ENCODE peak calls at places on chromosomes 5 and 9, in six cellular contexts. M, O, D, U, E and G are unnamed samples.
A peak's percentile ranks its signal among the peaks of the same experiment; 100 is the strongest.

GRCh38 chr9:137194909-137195308 is 5.6 kb downstream of the TPRN start:
- DNase-seq in M (no peak), O (no peak), D (no peak), U (peak; percentile 79), E (peak; percentile 92), G (peak; percentile 84)

GRCh38 chr5:117100156-117100555 is 525.5 kb upstream of the SEMA6A start:
- DNase-seq in M (no peak), O (no peak), D (no peak), U (no peak), E (no peak), G (no peak)

GRCh38 chr5:171806976-171807823 is 21.6 kb downstream of the SMIM23 start:
- DNase-seq in M (peak; percentile 42), O (no peak), D (no peak), U (no peak), E (no peak), G (no peak)

GRCh38 chr9:126591083-126591482 is 22.6 kb upstream of the LMX1B start:
- DNase-seq in M (peak; percentile 4), O (no peak), D (no peak), U (no peak), E (no peak), G (no peak)

GRCh38 chr5:174493536-174493935 is 230.8 kb upstream of the MSX2 start:
- DNase-seq in M (no peak), O (no peak), D (no peak), U (no peak), E (no peak), G (no peak)

GRCh38 chr5:154985126-154985525 is 28.4 kb upstream of the KIF4B start:
- DNase-seq in M (no peak), O (no peak), D (no peak), U (no peak), E (no peak), G (no peak)

GRCh38 chr5:6407547-6408259 is 29.4 kb upstream of the MED10 start:
- DNase-seq in M (no peak), O (no peak), D (no peak), U (no peak), E (no peak), G (no peak)

GRCh38 chr9:122030357-122030756 is 62.8 kb downstream of the TTLL11 start:
- DNase-seq in M (no peak), O (no peak), D (no peak), U (no peak), E (no peak), G (no peak)

GRCh38 chr5:20972419-20972925 is 984.5 kb upstream of the CDH18 start:
- DNase-seq in M (peak; percentile 1), O (peak; percentile 44), D (peak; percentile 54), U (no peak), E (no peak), G (peak; percentile 24)

GRCh38 chr9:72589684-72590555 is 68.5 kb downstream of the TMC1 start:
- DNase-seq in M (peak; percentile 16), O (no peak), D (no peak), U (no peak), E (no peak), G (no peak)

GRCh38 chr5:102341918-102342317 is 45.8 kb upstream of the SLCO4C1 start:
- DNase-seq in M (no peak), O (no peak), D (no peak), U (no peak), E (no peak), G (no peak)

GRCh38 chr5:664343-664993 is 28.7 kb downstream of the TPPP start:
- DNase-seq in M (no peak), O (no peak), D (no peak), U (peak; percentile 63), E (peak; percentile 92), G (peak; percentile 81)

GRCh38 chr5:14490309-14490711 is 91.3 kb upstream of the OTULINL start:
- DNase-seq in M (no peak), O (no peak), D (peak; percentile 58), U (no peak), E (no peak), G (peak; percentile 50)

GRCh38 chr5:14816999-14817761 is 54.4 kb downstream of the ANKH start:
- DNase-seq in M (peak; percentile 93), O (no peak), D (peak; percentile 70), U (no peak), E (no peak), G (no peak)

GRCh38 chr5:68053202-68053601 is 162.4 kb upstream of the PIK3R1 start:
- DNase-seq in M (peak; percentile 5), O (no peak), D (no peak), U (no peak), E (no peak), G (no peak)

GRCh38 chr9:101486693-101487442 is 46.8 kb upstream of the RNF20 start:
- DNase-seq in M (peak; percentile 54), O (peak; percentile 85), D (peak; percentile 60), U (peak; percentile 68), E (peak; percentile 70), G (peak; percentile 75)

GRCh38 chr5:136080483-136081180 is 51.8 kb downstream of the TGFBI start:
- DNase-seq in M (peak; percentile 94), O (peak; percentile 83), D (peak; percentile 92), U (peak; percentile 90), E (peak; percentile 85), G (peak; percentile 84)

DNA sequence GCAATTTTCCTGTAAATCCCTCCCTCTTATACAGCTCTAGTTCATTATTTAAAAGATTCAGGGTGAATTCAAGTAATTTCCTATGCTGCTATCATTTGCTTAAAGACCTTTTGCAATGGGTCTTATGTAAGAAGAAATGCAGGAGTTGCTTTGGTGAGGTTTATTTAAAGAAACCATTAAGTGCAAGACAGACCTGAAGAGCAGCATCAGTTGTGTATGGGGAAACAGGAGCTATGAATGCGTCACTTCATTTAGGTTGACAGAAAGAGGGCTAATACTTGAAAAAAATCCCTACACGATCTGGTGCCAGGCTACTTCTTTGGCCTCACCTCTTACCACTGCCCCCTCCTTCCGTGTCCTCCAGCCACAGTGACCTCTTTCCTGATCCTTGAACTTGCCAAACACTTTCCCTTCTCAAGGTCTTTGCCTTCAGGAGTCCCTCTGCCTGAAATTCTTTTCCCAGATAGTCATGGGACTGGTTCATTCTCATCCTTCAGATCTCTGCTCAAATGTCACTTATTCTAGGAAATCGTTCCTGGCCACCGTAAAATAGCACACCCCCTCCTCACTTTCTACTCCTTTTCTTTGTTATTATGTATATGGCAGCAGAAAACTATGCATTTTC is 1.4 kb upstream of the JAK2 start:
- DNase-seq in M (no peak), O (no peak), D (no peak), U (no peak), E (no peak), G (no peak)
- H3K27ac ChIP-seq in M (no peak overlapping the region), O (peak overlapping the region; percentile 99), D (no peak overlapping the region), U (peak overlapping the region; percentile 99), E (peak overlapping the region; percentile 99), G (peak overlapping the region; percentile 98)

GRCh38 chr9:120931278-120932085 is 4.9 kb upstream of the TRAF1 start:
- DNase-seq in M (peak; percentile 75), O (peak; percentile 67), D (no peak), U (no peak), E (peak; percentile 22), G (peak; percentile 48)

GRCh38 chr9:120929392-120929791 is 2.8 kb upstream of the TRAF1 start:
- DNase-seq in M (no peak), O (no peak), D (no peak), U (no peak), E (no peak), G (no peak)

GRCh38 chr9:120933310-120934044 is 6.9 kb upstream of the TRAF1 start:
- DNase-seq in M (no peak), O (no peak), D (no peak), U (no peak), E (no peak), G (no peak)

GRCh38 chr9:120934271-120934670 is 7.7 kb upstream of the TRAF1 start:
- DNase-seq in M (no peak), O (no peak), D (no peak), U (no peak), E (peak; percentile 20), G (peak; percentile 35)

DNA sequence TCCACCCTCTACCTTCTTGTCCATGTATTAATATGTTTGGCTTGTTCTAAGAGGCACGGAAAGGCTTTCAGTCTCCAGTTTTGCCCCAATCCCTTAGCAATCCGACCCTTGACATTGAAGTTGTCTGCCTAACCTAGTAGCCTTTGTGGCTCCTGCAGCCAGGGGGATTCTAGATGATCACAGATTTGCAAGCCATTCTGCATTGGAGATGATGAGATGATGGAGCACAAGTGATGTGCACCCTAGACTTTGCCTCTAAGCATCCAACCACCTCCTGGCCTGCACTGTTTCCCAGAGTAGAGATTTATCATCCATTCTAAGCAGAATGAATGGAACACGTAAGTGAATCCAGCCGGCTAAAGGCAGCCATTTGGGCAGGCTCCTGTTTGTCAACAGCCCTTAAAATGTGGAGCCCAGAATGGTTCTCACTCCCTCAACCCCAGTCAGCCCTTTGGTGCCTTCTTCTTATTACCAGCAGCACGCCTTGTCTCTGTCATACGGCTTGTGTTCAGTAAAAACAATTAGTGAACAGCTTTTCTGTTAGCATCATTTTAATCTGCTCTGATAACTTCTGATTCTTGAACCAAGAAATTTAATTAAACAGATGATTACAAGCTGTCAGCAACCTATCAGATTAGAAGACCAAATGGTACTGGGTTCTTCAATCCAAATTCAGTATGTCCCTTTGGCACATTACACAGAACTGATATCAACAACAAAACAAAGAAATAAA is 5.7 kb upstream of the TRAF1 start:
- DNase-seq in M (no peak), O (no peak), D (no peak), U (no peak), E (peak; percentile 5), G (no peak)
- H3K4me1 ChIP-seq in M (peaks cover 33% of the 10 kb centered on the region), O (peaks cover 32% of the 10 kb centered on the region), D (peaks cover 30% of the 10 kb centered on the region), U (peaks cover 45% of the 10 kb centered on the region), E (peaks cover 55% of the 10 kb centered on the region), G (peaks cover 39% of the 10 kb centered on the region)

GRCh38 chr5:17735771-17736170 is 101.5 kb downstream of the TAF11L14 start:
- DNase-seq in M (no peak), O (no peak), D (no peak), U (no peak), E (no peak), G (no peak)
- TF ChIP-seq POLR2A in M (no peak), O (no peak), D (no peak), U (no peak), E (no peak), G (no peak)

DNA sequence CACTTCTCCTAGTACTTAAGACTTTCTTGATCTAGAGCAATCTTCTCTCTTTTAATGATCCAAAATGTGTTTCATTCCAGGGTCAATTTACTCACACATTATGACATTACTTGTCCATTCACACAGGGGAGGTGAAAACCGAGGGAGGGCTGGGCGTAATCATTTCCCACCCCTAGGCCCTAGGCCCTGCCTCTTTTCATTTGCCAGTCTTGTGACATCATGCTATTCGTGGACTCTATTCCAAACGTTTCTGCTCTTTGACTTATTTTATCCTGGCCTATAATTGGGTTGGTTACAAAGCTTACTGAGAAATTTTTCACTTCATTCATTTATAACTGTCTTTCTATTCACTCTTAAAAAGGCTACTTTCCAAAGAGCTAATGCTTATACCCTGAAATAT is 2.4 kb downstream of the DCAF12 start:
- DNase-seq in M (no peak), O (no peak), D (no peak), U (no peak), E (no peak), G (no peak)
- H3K27ac ChIP-seq in M (no peak overlapping the region), O (no peak overlapping the region), D (no peak overlapping the region), U (peak overlapping the region; percentile 97), E (peak overlapping the region; percentile 96), G (no peak overlapping the region)